ENCODE peak calls at places on chromosomes 4 and X, in six cellular contexts. K is K562, B is HCT116, T is H1, F is HepG2, H is GM12878. D is an unnamed sample.

GRCh38 chr4:76377922-76378321 is 43.0 kb downstream of the CCDC158 start:
- DNase-seq in K (peak), B (peak), T (peak), F (peak), H (no peak), D (peak)

GRCh38 chrX:3738489-3738888 is 25.0 kb upstream of the PRKX start:
- DNase-seq in K (no peak), B (no peak), T (no peak), F (no peak), H (no peak), D (no peak)

GRCh38 chr4:26861434-26862186 is 969 bp downstream of the STIM2 start:
- DNase-seq in K (peak), B (no peak), T (peak), F (peak), H (no peak), D (peak)

GRCh38 chrX:75968293-75968692 is 183.2 kb upstream of the MAGEE2 start:
- DNase-seq in K (no peak), B (peak), T (peak), F (peak), H (no peak), D (peak)

GRCh38 chrX:96710031-96710430 is 25.4 kb downstream of the DIAPH2 start:
- DNase-seq in K (no peak), B (no peak), T (no peak), F (no peak), H (no peak), D (no peak)

GRCh38 chr4:84379881-84380618 is 119.0 kb downstream of the NKX6-1 start:
- DNase-seq in K (no peak), B (no peak), T (no peak), F (no peak), H (no peak), D (no peak)

GRCh38 chr4:159871141-159871540 is 768.3 kb downstream of the RAPGEF2 start:
- DNase-seq in K (no peak), B (no peak), T (no peak), F (no peak), H (no peak), D (no peak)

GRCh38 chrX:97039363-97040029 is 155.8 kb downstream of the RPA4 start:
- DNase-seq in K (no peak), B (no peak), T (no peak), F (no peak), H (peak), D (no peak)

GRCh38 chr4:106325800-106326199 is 9.4 kb downstream of the AIMP1 start:
- DNase-seq in K (no peak), B (no peak), T (no peak), F (no peak), H (no peak), D (no peak)

GRCh38 chr4:176920694-176921093 is 128.0 kb upstream of the VEGFC start:
- DNase-seq in K (no peak), B (no peak), T (no peak), F (no peak), H (no peak), D (no peak)

GRCh38 chr4:45280121-45280520 is 553.8 kb upstream of the GNPDA2 start:
- DNase-seq in K (no peak), B (no peak), T (no peak), F (no peak), H (no peak), D (no peak)

GRCh38 chrX:119467433-119467832 is 811 bp upstream of the SLC25A5 start:
- DNase-seq in K (no peak), B (no peak), T (no peak), F (no peak), H (no peak), D (no peak)

GRCh38 chr4:8707045-8707781 is 114.6 kb downstream of the CPZ start:
- DNase-seq in K (no peak), B (no peak), T (peak), F (no peak), H (no peak), D (peak)

GRCh38 chr4:19689511-19689910 is 562.2 kb upstream of the SLIT2 start:
- DNase-seq in K (no peak), B (no peak), T (no peak), F (no peak), H (no peak), D (no peak)

GRCh38 chr4:54215379-54216072 is 13.6 kb upstream of the PDGFRA start:
- DNase-seq in K (no peak), B (no peak), T (no peak), F (no peak), H (no peak), D (no peak)

GRCh38 chr4:126794363-126794762 is 838.4 kb upstream of the INTU start:
- DNase-seq in K (no peak), B (no peak), T (no peak), F (no peak), H (no peak), D (no peak)

GRCh38 chr4:82715731-82716617 is 82.6 kb downstream of the SCD5 start:
- DNase-seq in K (no peak), B (no peak), T (no peak), F (peak), H (no peak), D (no peak)

GRCh38 chrX:107715331-107716044 is 60.1 kb downstream of the TSC22D3 start:
- DNase-seq in K (no peak), B (no peak), T (no peak), F (no peak), H (no peak), D (no peak)

GRCh38 chr4:56238251-56238650 is 149.0 kb downstream of the AASDH start:
- DNase-seq in K (no peak), B (no peak), T (no peak), F (no peak), H (no peak), D (no peak)

GRCh38 chr4:154329939-154330338 is 161.7 kb downstream of the DCHS2 start:
- DNase-seq in K (no peak), B (no peak), T (no peak), F (no peak), H (no peak), D (no peak)

GRCh38 chr4:112130903-112131302 is 14.4 kb upstream of the FAM241A start:
- DNase-seq in K (no peak), B (no peak), T (no peak), F (no peak), H (no peak), D (peak)

GRCh38 chr4:85864806-85865205 is 389.9 kb downstream of the ARHGAP24 start:
- DNase-seq in K (no peak), B (no peak), T (no peak), F (no peak), H (no peak), D (no peak)

GRCh38 chrX:71216446-71216845 is 6.6 kb upstream of the GJB1 start:
- DNase-seq in K (no peak), B (no peak), T (no peak), F (peak), H (no peak), D (no peak)

GRCh38 chr4:81963506-81964020 is 410.2 kb downstream of the HNRNPD start:
- DNase-seq in K (no peak), B (no peak), T (no peak), F (no peak), H (no peak), D (no peak)

GRCh38 chr4:114615435-114615834 is 16.8 kb downstream of the UGT8 start:
- DNase-seq in K (no peak), B (no peak), T (no peak), F (peak), H (no peak), D (no peak)

GRCh38 chrX:72609313-72609712 is 36.7 kb upstream of the HDAC8 start:
- DNase-seq in K (peak), B (no peak), T (no peak), F (peak), H (no peak), D (no peak)

GRCh38 chr4:1327526-1328266 is 19.3 kb upstream of the UVSSA start:
- DNase-seq in K (no peak), B (no peak), T (no peak), F (no peak), H (no peak), D (no peak)

GRCh38 chr4:73620115-73620792 is at the start of gene RASSF6:
- DNase-seq in K (no peak), B (peak), T (peak), F (no peak), H (no peak), D (peak)

GRCh38 chrX:21374994-21375794 is 976 bp downstream of the CNKSR2 start:
- DNase-seq in K (no peak), B (no peak), T (peak), F (no peak), H (no peak), D (peak)

GRCh38 chrX:110568396-110568795 is 209.7 kb downstream of the RTL9 start:
- DNase-seq in K (no peak), B (no peak), T (no peak), F (no peak), H (no peak), D (no peak)

GRCh38 chr4:56804551-56804950 is 16.9 kb downstream of the SPINK2 start:
- DNase-seq in K (no peak), B (no peak), T (no peak), F (no peak), H (peak), D (no peak)

GRCh38 chr4:48945981-48946380 is 39.4 kb upstream of the OCIAD2 start:
- DNase-seq in K (no peak), B (no peak), T (no peak), F (no peak), H (no peak), D (no peak)

GRCh38 chr4:41957634-41958033 is 22.4 kb downstream of the TMEM33 start:
- DNase-seq in K (peak), B (peak), T (no peak), F (peak), H (peak), D (no peak)

GRCh38 chrX:102345916-102346315 is 93.9 kb downstream of the NXF2B start:
- DNase-seq in K (peak), B (no peak), T (peak), F (peak), H (no peak), D (peak)

GRCh38 chr4:65599335-65599734 is 71.0 kb downstream of the EPHA5 start:
- DNase-seq in K (no peak), B (no peak), T (no peak), F (no peak), H (no peak), D (no peak)

GRCh38 chr4:1241466-1241935 is 7.4 kb downstream of the CTBP1 start:
- DNase-seq in K (no peak), B (no peak), T (no peak), F (no peak), H (no peak), D (peak)

GRCh38 chrX:22078117-22078516 is 46.0 kb downstream of the PHEX start:
- DNase-seq in K (no peak), B (no peak), T (no peak), F (no peak), H (no peak), D (no peak)

GRCh38 chr4:180028682-180029081 is 2214.5 kb upstream of the TENM3 start:
- DNase-seq in K (no peak), B (peak), T (peak), F (peak), H (peak), D (peak)
- TF ChIP-seq MAX in K (no peak), B (no peak), T (no peak), F (no peak), H (no peak), D (no peak)

DNA sequence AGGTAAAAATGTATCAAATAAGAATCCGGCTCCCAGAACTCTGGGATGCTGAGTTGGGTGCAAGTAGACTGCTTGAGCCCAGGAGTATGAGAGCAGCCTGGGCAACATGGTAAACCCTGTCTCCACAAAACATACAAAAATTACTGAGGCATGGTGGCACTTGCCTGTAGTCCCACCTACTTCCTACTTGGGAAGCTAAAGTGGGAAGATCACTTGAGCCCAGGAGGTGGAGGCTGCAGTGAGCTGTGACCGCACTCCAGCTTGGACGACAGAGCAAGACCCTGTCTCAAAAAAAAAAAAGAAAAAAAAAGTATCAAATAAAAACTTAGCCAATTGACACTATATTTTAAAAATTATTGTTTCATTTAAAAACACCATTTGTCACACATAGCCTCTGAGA is 84.4 kb downstream of the FBXW7 start:
- DNase-seq in K (no peak), B (no peak), T (no peak), F (no peak), H (no peak), D (no peak)
- TF ChIP-seq ATF3 in K (no peak), B (no peak), T (no peak), F (no peak), H (no peak), D (no peak)

DNA sequence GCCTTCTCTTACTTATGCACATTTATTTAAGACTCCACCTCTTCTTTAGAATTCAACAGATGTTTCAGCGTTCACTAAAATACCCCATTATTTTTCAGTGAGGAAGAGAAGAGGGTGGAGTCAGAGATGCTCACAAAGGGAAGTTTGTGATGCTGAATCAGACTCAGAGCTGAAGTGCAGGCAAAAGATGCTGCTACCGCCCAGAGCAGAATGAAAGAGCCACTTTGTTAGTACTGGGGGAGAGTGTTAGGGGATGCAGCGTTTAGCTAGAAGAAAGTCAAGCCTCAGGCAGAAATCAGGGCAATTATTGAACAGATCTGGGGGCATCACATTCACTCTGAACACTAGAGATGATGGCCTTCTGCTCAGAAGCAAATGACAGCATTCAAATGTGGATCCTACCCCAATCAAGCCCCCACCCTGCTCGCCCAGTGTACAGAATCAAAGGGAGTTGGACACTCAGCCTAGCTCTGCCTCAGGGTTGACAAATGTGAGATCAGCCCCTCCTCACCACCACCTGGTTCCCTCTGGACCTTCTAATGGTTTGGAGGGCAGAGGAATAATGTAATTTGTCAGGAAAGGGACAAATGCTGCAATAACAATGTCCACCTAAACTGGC is 138.3 kb downstream of the UNC5C start:
- DNase-seq in K (no peak), B (no peak), T (no peak), F (no peak), H (no peak), D (no peak)
- TF ChIP-seq MAX in K (no peak), B (no peak), T (no peak), F (no peak), H (no peak), D (no peak)

GRCh38 chrX:17405225-17405969 is 30.4 kb downstream of the NHS start:
- DNase-seq in K (no peak), B (peak), T (no peak), F (peak), H (no peak), D (no peak)
- TF ChIP-seq ATF3 in K (no peak), B (no peak), T (no peak), F (no peak), H (no peak), D (no peak)

GRCh38 chr4:186132577-186133277 is 28.2 kb downstream of the FAM149A start:
- DNase-seq in K (no peak), B (peak), T (no peak), F (no peak), H (no peak), D (peak)
- TF ChIP-seq MAX in K (no peak), B (no peak), T (no peak), F (no peak), H (no peak), D (no peak)

GRCh38 chr4:158571736-158572135 is 50.1 kb downstream of the RXFP1 start:
- DNase-seq in K (no peak), B (no peak), T (no peak), F (no peak), H (no peak), D (peak)
- TF ChIP-seq ATF3 in K (no peak), B (no peak), T (no peak), F (no peak), H (no peak), D (no peak)

DNA sequence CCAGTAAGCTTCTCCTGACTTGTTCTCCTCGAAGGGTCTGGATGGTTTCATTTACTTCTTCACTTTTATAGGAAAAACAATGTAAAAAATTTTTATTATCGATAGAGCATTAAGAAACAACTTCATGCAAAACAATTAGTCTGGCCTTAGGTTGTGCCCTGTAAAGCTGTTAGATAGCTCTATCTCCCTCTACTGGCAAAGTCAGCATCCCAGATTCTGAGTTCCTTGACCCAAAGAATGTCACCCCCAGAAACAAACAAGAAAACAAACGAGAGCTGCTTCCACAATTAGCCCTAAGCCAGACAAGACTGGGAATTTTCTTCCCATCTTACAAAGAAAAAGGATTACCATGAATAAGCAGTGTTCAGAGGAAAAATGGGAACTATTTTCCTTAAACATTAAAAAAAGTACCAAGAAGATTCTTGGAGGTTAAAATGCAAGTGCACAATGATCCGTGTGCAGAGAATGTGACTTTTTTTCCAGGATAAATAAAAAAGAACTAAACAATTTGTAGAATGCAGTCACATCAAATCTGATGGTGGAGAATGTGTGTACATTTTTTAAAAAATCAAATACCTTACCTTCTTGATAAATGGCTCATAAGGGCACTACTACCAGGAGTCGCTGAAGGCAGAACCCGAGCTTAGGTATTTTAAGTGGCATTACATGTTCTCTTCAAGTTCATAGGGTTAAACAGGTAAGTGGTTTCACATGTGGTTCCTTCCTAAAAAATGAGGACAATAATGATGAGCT is 293.2 kb downstream of the FBXO8 start:
- DNase-seq in K (no peak), B (peak), T (no peak), F (peak), H (no peak), D (no peak)
- TF ChIP-seq MAX in K (no peak), B (no peak), T (no peak), F (no peak), H (no peak), D (no peak)

GRCh38 chr4:169106696-169107229 is 96.7 kb upstream of the CBR4 start:
- DNase-seq in K (no peak), B (no peak), T (no peak), F (no peak), H (no peak), D (no peak)

GRCh38 chr4:169102011-169102410 is 92.0 kb upstream of the CBR4 start:
- DNase-seq in K (no peak), B (no peak), T (no peak), F (no peak), H (no peak), D (no peak)

GRCh38 chr4:169105620-169106019 is 95.6 kb upstream of the CBR4 start:
- DNase-seq in K (no peak), B (no peak), T (no peak), F (no peak), H (no peak), D (no peak)

GRCh38 chr4:169100656-169101055 is 90.6 kb upstream of the CBR4 start:
- DNase-seq in K (no peak), B (no peak), T (no peak), F (no peak), H (no peak), D (no peak)

DNA sequence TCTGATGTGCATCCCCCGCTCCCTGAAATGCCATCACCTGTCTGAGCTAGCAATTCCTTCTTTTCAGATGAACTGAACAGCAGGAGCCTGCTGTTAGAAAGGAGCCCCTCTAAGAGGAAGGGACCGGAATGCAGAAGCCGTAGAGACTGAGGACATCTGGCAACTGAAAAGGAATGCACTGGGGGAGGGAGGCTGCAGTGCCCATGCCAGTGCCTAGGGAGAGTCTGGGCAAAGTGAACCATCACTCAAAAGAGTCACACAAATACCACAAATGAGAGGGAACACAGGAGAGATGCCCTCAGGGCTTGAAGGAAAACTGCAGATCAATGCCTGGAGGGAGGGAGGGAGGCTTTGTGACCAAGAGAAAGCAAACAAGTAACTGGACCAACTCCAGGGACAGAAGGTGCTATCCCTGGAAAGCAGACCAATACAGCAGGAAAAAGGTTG is 93.9 kb upstream of the CBR4 start:
- DNase-seq in K (no peak), B (no peak), T (peak), F (no peak), H (no peak), D (peak)
- TF ChIP-seq ATF3 in K (no peak), B (no peak), T (no peak), F (no peak), H (no peak), D (no peak)

DNA sequence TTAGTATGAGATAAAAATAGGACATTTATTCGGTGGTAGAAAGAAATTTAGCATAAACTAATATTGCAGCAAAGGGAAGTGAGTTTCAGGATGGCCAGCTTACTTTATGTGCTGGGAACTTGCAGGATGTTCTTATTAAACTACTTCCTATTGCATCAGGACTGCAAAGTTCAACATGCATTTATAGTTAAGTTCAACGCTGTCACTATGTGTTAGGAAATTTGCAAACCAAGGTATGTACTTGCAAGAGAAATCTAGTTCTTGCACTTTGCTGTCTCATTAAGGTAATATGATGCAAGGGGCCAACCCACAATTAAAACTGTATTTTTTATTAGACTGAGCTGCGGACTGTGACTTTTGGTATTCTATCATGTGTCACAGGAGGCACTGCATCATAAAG is 1525.8 kb upstream of the TENM3 start:
- DNase-seq in K (no peak), B (no peak), T (no peak), F (no peak), H (no peak), D (no peak)
- TF ChIP-seq MAX in K (no peak), B (no peak), T (no peak), F (no peak), H (no peak), D (no peak)